ENCODE peak calls at places on chromosomes 13 and 19, in nine cellular contexts. X is Peyer's patch, A is upper lobe of right lung, F is right atrium auricular region, S is suprapubic skin, H is A549, P is mammary epithelial cell, Q is upper lobe of left lung, E is OCI-LY7. U is an unnamed sample.

GRCh38 chr19:48635966-48636858 is 967 bp downstream of the DBP start:
- DNase-seq in X (peak; percentile 70), A (peak; percentile 85), F (no peak), S (no peak), H (no peak), P (no peak), Q (peak; percentile 64), E (no peak), U (peak; percentile 87)

GRCh38 chr13:76828316-76828741 is 57.9 kb downstream of the KCTD12 start:
- DNase-seq in X (no peak), A (no peak), F (no peak), S (no peak), H (no peak), P (peak; percentile 39), Q (no peak), E (no peak), U (no peak)

GRCh38 chr13:34719060-34719875 is 222.8 kb upstream of the NBEA start:
- DNase-seq in X (no peak), A (no peak), F (no peak), S (no peak), H (no peak), P (no peak), Q (no peak), E (no peak), U (no peak)

GRCh38 chr19:45457776-45458175 is 10.0 kb upstream of the FOSB start:
- DNase-seq in X (no peak), A (no peak), F (no peak), S (no peak), H (no peak), P (no peak), Q (no peak), E (no peak), U (no peak)

GRCh38 chr19:49468746-49469447 is 5.1 kb upstream of the FLT3LG start:
- DNase-seq in X (peak; percentile 90), A (no peak), F (peak; percentile 97), S (peak; percentile 97), H (no peak), P (no peak), Q (peak; percentile 67), E (peak; percentile 58), U (no peak)

GRCh38 chr19:44499559-44499958 is 763 bp downstream of the ZNF180 start:
- DNase-seq in X (no peak), A (no peak), F (no peak), S (no peak), H (no peak), P (no peak), Q (no peak), E (no peak), U (no peak)

GRCh38 chr13:40518481-40518882 is 148.0 kb downstream of the FOXO1 start:
- DNase-seq in X (no peak), A (no peak), F (no peak), S (no peak), H (no peak), P (peak; percentile 76), Q (no peak), E (no peak), U (no peak)

GRCh38 chr19:10670187-10670586 is 16.0 kb downstream of the ILF3 start:
- DNase-seq in X (no peak), A (no peak), F (no peak), S (no peak), H (no peak), P (no peak), Q (no peak), E (no peak), U (no peak)

GRCh38 chr19:10352764-10353671 is 13.6 kb upstream of the ICAM3 start:
- DNase-seq in X (no peak), A (no peak), F (peak; percentile 66), S (no peak), H (no peak), P (no peak), Q (no peak), E (no peak), U (peak; percentile 96)

GRCh38 chr19:3457531-3458228 is 22.6 kb downstream of the SMIM24 start:
- DNase-seq in X (no peak), A (peak; percentile 54), F (no peak), S (no peak), H (no peak), P (no peak), Q (no peak), E (no peak), U (no peak)

GRCh38 chr13:79402074-79402635 is 3.9 kb downstream of the RBM26 start:
- DNase-seq in X (no peak), A (no peak), F (no peak), S (no peak), H (no peak), P (no peak), Q (no peak), E (no peak), U (no peak)

GRCh38 chr19:40592170-40592569 is 9.0 kb upstream of the LTBP4 start:
- DNase-seq in X (no peak), A (no peak), F (no peak), S (no peak), H (peak; percentile 81), P (peak; percentile 71), Q (no peak), E (peak; percentile 79), U (no peak)

GRCh38 chr13:38045278-38046048 is 175.9 kb upstream of the TRPC4 start:
- DNase-seq in X (no peak), A (no peak), F (no peak), S (no peak), H (no peak), P (peak; percentile 27), Q (no peak), E (peak; percentile 61), U (no peak)

GRCh38 chr19:6402834-6403608 is 10.1 kb upstream of the GTF2F1 start:
- DNase-seq in X (no peak), A (no peak), F (no peak), S (no peak), H (no peak), P (no peak), Q (no peak), E (no peak), U (no peak)

GRCh38 chr13:23159587-23160240 is 21.1 kb upstream of the SGCG start:
- DNase-seq in X (no peak), A (peak; percentile 66), F (no peak), S (no peak), H (no peak), P (no peak), Q (no peak), E (no peak), U (no peak)

DNA sequence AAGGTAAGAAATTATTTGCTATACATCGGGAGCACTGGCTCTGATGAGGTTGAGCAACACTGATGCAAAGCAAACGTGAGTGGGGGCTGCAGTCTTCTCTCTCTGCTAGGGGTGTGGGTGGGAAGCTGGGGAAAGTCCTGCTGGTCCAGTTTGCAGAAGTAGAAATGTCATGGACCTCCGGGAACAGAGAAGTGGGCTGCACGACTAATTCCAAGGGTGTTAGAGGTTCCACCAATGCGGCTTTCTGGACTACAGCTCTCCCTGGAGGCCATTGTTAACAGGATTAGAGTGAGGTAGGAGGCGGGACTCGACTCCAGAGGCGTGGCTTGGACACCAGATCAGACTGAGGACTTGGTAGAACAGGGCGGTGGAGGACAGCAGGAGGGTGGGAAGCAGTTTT is 5.7 kb upstream of the FBXO27 start:
- DNase-seq in X (no peak), A (peak; percentile 68), F (no peak), S (no peak), H (peak; percentile 99), P (peak; percentile 49), Q (peak; percentile 66), E (no peak), U (no peak)
- TF ChIP-seq CTCF in X (peak; percentile 31), A (peak; percentile 18), F (no peak), S (peak; percentile 11), H (peak; percentile 48), P (no peak), Q (no peak), E (no peak), U (peak; percentile 22)

GRCh38 chr13:82565191-82565590 is 1317.1 kb downstream of the SLITRK1 start:
- DNase-seq in X (no peak), A (no peak), F (no peak), S (no peak), H (no peak), P (no peak), Q (no peak), E (no peak), U (no peak)

GRCh38 chr13:82571653-82572052 is 1310.6 kb downstream of the SLITRK1 start:
- DNase-seq in X (no peak), A (no peak), F (no peak), S (no peak), H (no peak), P (no peak), Q (no peak), E (no peak), U (no peak)

GRCh38 chr13:82566864-82567263 is 1315.4 kb downstream of the SLITRK1 start:
- DNase-seq in X (no peak), A (no peak), F (no peak), S (no peak), H (no peak), P (no peak), Q (no peak), E (no peak), U (no peak)

GRCh38 chr13:82569581-82569980 is 1312.7 kb downstream of the SLITRK1 start:
- DNase-seq in X (no peak), A (no peak), F (no peak), S (no peak), H (no peak), P (no peak), Q (no peak), E (no peak), U (no peak)
- H3K4me3 ChIP-seq in X (no peak overlapping the region), A (no peak overlapping the region), F (no peak overlapping the region), S (no peak overlapping the region), H (no peak overlapping the region), P (no peak overlapping the region), Q (no peak overlapping the region), E (no peak overlapping the region), U (no peak overlapping the region)

DNA sequence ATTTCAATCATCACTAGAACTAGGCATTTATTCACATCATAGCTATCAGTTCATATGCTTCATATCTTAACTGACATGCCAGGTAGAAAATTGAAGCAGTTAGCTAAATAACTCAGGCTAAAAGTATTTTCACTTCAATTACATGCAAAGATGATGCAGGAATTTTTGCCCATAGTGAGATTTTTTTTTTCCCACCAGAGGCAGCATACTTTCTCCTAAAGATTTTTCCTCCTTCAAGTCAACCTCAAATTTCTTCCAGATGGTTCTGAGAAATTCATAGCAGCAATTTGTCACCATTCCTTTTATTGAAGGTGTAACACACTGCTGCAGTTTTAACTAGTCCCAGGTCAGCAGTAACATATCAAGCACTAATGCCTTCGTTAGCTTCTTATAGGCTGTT is 141.9 kb downstream of the SUCLA2 start:
- DNase-seq in X (no peak), A (no peak), F (no peak), S (no peak), H (no peak), P (no peak), Q (no peak), E (no peak), U (no peak)
- TF ChIP-seq CTCF in X (no peak), A (no peak), F (no peak), S (no peak), H (no peak), P (no peak), Q (no peak), E (no peak), U (no peak)

DNA sequence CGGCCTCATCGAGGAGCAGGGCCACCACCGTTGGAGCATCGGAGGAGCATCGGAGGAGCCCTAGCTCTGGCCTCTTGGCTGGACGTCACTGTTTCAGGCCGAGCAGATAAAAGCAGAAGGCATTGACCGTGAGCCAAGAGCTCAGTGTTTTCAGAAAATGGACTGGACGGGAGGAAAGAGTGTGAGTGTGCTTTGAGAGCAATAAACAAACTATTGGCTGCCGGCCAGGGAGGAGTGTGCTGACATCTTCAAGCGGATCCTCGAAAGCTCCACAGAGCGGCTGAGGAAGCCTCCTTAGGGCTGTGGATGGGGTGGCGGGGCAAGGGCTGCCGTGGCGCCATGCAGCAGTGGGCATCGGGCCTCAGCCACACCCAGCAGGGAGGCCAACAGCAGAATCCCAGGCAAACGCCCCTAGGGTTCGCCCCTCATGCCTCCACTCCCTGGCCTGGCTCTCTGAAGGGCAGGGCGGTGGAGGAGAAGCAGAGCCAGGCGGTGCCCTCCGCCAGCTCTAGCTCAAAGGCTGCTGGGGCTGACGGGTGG is 41.8 kb downstream of the IRS2 start:
- DNase-seq in X (peak; percentile 31), A (no peak), F (peak; percentile 58), S (no peak), H (no peak), P (no peak), Q (no peak), E (no peak), U (peak; percentile 73)
- H3K4me3 ChIP-seq in X (no peak overlapping the region), A (no peak overlapping the region), F (no peak overlapping the region), S (no peak overlapping the region), H (no peak overlapping the region), P (no peak overlapping the region), Q (no peak overlapping the region), E (no peak overlapping the region), U (no peak overlapping the region)